ENCODE peak calls at places on chromosomes 2 and 18, in four cellular contexts. M, I, R and Y are unnamed samples.

GRCh38 chr18:48219429-48220145 is 189.6 kb downstream of the ZBTB7C start:
- DNase-seq in M (no peak), I (no peak), R (no peak), Y (no peak)

GRCh38 chr18:12744103-12744502 is 41.3 kb downstream of the PSMG2 start:
- DNase-seq in M (no peak), I (no peak), R (peak; percentile 74), Y (no peak)

GRCh38 chr18:13653746-13654455 is 72.5 kb downstream of the FAM210A start:
- DNase-seq in M (no peak), I (no peak), R (no peak), Y (no peak)

GRCh38 chr2:23745068-23745725 is 181.7 kb downstream of the ATAD2B start:
- DNase-seq in M (no peak), I (no peak), R (no peak), Y (no peak)

GRCh38 chr2:39099820-39100728 is 20.8 kb downstream of the SOS1 start:
- DNase-seq in M (no peak), I (no peak), R (no peak), Y (no peak)

GRCh38 chr2:161418715-161419337 is 2.7 kb downstream of the TBR1 start:
- DNase-seq in M (peak; percentile 36), I (no peak), R (peak; percentile 48), Y (no peak)

GRCh38 chr18:23282437-23282781 is 147.1 kb downstream of the CABLES1 start:
- DNase-seq in M (no peak), I (no peak), R (no peak), Y (no peak)

GRCh38 chr2:209960676-209961630 is 41.5 kb upstream of the RPE start:
- DNase-seq in M (peak; percentile 61), I (peak; percentile 30), R (peak; percentile 38), Y (peak; percentile 18)

GRCh38 chr2:230874456-230874855 is 9.7 kb downstream of the ITM2C start:
- DNase-seq in M (no peak), I (no peak), R (peak; percentile 8), Y (no peak)

GRCh38 chr2:158797963-158798700 is 3.0 kb downstream of the DAPL1 start:
- DNase-seq in M (no peak), I (no peak), R (no peak), Y (no peak)

GRCh38 chr2:64086347-64087082 is 57.7 kb downstream of the PELI1 start:
- DNase-seq in M (no peak), I (no peak), R (no peak), Y (no peak)

GRCh38 chr2:206982360-206982759 is 43.0 kb downstream of the CPO start:
- DNase-seq in M (no peak), I (no peak), R (no peak), Y (no peak)

GRCh38 chr2:52611757-52612156 is 1155.8 kb upstream of the CHAC2 start:
- DNase-seq in M (no peak), I (no peak), R (no peak), Y (no peak)

GRCh38 chr2:193141-193552 is 70.7 kb downstream of the SH3YL1 start:
- DNase-seq in M (no peak), I (no peak), R (no peak), Y (no peak)

GRCh38 chr2:54639609-54640008 is 83.9 kb upstream of the EML6 start:
- DNase-seq in M (no peak), I (no peak), R (no peak), Y (no peak)

GRCh38 chr18:8037296-8037695 is 470.2 kb downstream of the PTPRM start:
- DNase-seq in M (no peak), I (no peak), R (no peak), Y (no peak)

GRCh38 chr2:198084136-198084535 is 279.7 kb downstream of the PLCL1 start:
- DNase-seq in M (no peak), I (no peak), R (no peak), Y (no peak)

GRCh38 chr18:49227456-49227855 is 233.0 kb downstream of the DYM start:
- DNase-seq in M (no peak), I (peak; percentile 59), R (no peak), Y (no peak)

GRCh38 chr18:13539050-13539449 is 187.3 kb downstream of the FAM210A start:
- DNase-seq in M (no peak), I (peak; percentile 30), R (no peak), Y (no peak)

GRCh38 chr2:7672685-7673071 is 755.5 kb downstream of the RNF144A start:
- DNase-seq in M (no peak), I (no peak), R (no peak), Y (no peak)

GRCh38 chr2:101256316-101256715 is 3.6 kb downstream of the CNOT11 start:
- DNase-seq in M (no peak), I (no peak), R (no peak), Y (no peak)

GRCh38 chr18:70004698-70005097 is 57.0 kb upstream of the CD226 start:
- DNase-seq in M (no peak), I (no peak), R (no peak), Y (no peak)

GRCh38 chr2:11722249-11723060 is 24.0 kb upstream of the LPIN1 start:
- DNase-seq in M (no peak), I (no peak), R (no peak), Y (no peak)

GRCh38 chr2:51919395-51919794 is 887.5 kb upstream of the NRXN1 start:
- DNase-seq in M (no peak), I (no peak), R (no peak), Y (no peak)

GRCh38 chr18:25661836-25662235 is 309.9 kb upstream of the ZNF521 start:
- DNase-seq in M (no peak), I (no peak), R (no peak), Y (no peak)

GRCh38 chr2:189267925-189268579 is 88.5 kb upstream of the COL5A2 start:
- DNase-seq in M (no peak), I (no peak), R (no peak), Y (no peak)

GRCh38 chr2:8462280-8462679 is 219.6 kb upstream of the ID2 start:
- DNase-seq in M (no peak), I (no peak), R (no peak), Y (no peak)

GRCh38 chr2:147382322-147382948 is 462.4 kb upstream of the ACVR2A start:
- DNase-seq in M (no peak), I (no peak), R (no peak), Y (no peak)

GRCh38 chr2:159044804-159045286 is 76.4 kb downstream of the TANC1 start:
- DNase-seq in M (no peak), I (no peak), R (no peak), Y (no peak)

GRCh38 chr2:239531456-239532304 is 130.9 kb upstream of the HDAC4 start:
- DNase-seq in M (peak; percentile 42), I (no peak), R (no peak), Y (no peak)

GRCh38 chr2:7661532-7661931 is 744.3 kb downstream of the RNF144A start:
- DNase-seq in M (no peak), I (no peak), R (no peak), Y (no peak)

GRCh38 chr2:60553992-60554648 is 666 bp upstream of the BCL11A start:
- DNase-seq in M (no peak), I (peak; percentile 56), R (no peak), Y (no peak)

GRCh38 chr2:106581755-106582430 is 94.7 kb downstream of the CD8B2 start:
- DNase-seq in M (peak; percentile 32), I (peak; percentile 41), R (peak; percentile 58), Y (peak; percentile 31)

GRCh38 chr2:199219551-199219950 is 238.2 kb downstream of the SATB2 start:
- DNase-seq in M (no peak), I (no peak), R (no peak), Y (no peak)

GRCh38 chr2:222076978-222077690 is 221.7 kb downstream of the PAX3 start:
- DNase-seq in M (no peak), I (no peak), R (no peak), Y (no peak)

GRCh38 chr2:23293063-23293462 is 91.9 kb upstream of the KLHL29 start:
- DNase-seq in M (no peak), I (no peak), R (no peak), Y (no peak)

DNA sequence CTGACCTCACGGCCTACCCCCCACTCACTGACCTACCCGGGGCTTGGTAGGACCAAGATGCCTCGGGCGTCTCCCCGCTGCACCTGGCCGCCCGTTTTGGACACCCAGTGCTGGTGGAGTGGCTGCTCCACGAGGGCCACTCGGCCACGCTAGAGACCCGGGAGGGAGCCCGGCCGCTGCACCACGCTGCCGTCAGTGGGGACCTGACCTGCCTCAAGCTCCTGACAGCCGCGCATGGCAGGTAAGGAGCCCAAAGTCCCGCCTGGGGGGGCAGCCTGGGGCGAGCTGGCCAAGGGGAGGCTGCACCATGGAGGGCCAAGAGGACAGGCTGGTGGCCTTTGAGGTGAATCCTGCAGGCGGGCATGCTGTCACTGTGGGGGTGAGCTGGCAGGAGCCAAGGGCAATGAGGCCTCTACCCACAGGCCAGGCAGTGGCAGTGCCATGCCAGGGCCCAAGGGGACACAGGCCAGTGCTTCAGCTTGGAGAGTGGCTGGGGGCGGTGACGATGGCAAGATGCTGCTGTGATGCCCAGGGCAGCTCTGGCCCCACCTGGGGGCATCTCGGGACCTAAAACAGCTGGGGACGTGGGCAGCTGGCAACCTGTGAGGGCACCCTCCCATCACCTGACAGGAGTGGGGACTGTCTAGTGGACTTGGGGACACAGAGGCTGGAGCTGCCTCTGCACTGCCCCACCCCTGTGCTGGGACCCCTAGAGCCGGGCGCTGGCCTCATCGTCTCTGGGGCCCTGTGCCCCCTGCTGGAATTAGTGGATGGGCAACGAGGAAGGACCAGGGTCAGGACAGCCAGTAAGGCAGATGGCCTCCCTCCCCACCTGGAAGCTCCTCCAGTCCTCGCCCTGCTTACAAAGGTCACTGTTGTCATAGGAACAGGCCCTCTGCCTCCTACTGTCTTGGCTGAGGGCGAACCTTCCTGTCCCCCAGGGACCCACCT is 2.0 kb downstream of the ESPNL start:
- DNase-seq in M (no peak), I (no peak), R (no peak), Y (peak; percentile 28)
- TF ChIP-seq CTCF in M (no peak), I (no peak), R (no peak), Y (no peak)

GRCh38 chr18:2325308-2325849 is 245.9 kb downstream of the METTL4 start:
- DNase-seq in M (no peak), I (no peak), R (no peak), Y (no peak)

GRCh38 chr18:2331496-2331895 is 239.8 kb downstream of the METTL4 start:
- DNase-seq in M (no peak), I (no peak), R (no peak), Y (no peak)

GRCh38 chr18:2325933-2326332 is 245.4 kb downstream of the METTL4 start:
- DNase-seq in M (no peak), I (no peak), R (no peak), Y (no peak)

GRCh38 chr18:2326999-2327398 is 244.3 kb downstream of the METTL4 start:
- DNase-seq in M (no peak), I (no peak), R (no peak), Y (no peak)

GRCh38 chr18:2330764-2331163 is 240.5 kb downstream of the METTL4 start:
- DNase-seq in M (no peak), I (no peak), R (no peak), Y (no peak)
- TF ChIP-seq CTCF in M (no peak), I (no peak), R (no peak), Y (no peak)

GRCh38 chr2:144511945-144512344 is 8.0 kb downstream of the ZEB2 start:
- DNase-seq in M (no peak), I (no peak), R (no peak), Y (no peak)
- TF ChIP-seq CTCF in M (no peak), I (no peak), R (no peak), Y (no peak)

DNA sequence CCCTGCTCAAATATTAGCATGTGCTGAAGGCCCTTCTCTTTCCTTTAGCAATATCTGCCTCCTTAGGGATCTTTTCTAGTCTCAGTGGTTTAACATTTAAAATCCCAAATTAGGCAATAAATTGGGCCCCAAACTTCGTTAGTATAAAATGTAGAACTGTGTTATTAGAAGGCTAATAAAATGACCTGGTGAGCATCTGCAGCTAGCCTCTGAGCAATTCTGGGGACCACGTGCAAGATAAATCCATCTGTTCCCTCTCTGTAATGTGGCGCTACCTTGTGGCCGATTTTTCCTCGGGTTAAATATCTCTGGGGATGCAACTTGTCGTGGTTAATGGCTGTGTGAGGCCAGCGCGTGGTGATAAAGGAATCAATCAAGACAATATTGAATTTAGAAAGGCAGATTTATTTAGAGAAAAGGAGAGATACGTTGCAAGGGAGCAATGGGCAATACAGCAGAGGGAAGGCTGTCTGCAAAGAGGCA is 18.7 kb upstream of the IL36G start:
- DNase-seq in M (no peak), I (no peak), R (no peak), Y (no peak)
- TF ChIP-seq CTCF in M (peak; percentile 45), I (no peak), R (peak; percentile 17), Y (peak; percentile 5)